ENCODE peak calls at places on chromosomes 16 and 17, in four cellular contexts. X, O, G and N are unnamed samples.

GRCh38 chr16:46765050-46765449 is 16.9 kb upstream of the MYLK3 start:
- DNase-seq in X (no peak), O (no peak), G (no peak), N (no peak)

GRCh38 chr17:77585142-77585860 is 373.2 kb upstream of the TNRC6C start:
- DNase-seq in X (no peak), O (no peak), G (no peak), N (no peak)

GRCh38 chr17:71869293-71869692 is 251.5 kb upstream of the SOX9 start:
- DNase-seq in X (no peak), O (no peak), G (no peak), N (no peak)

GRCh38 chr17:13736915-13737314 is 135.2 kb upstream of the HS3ST3A1 start:
- DNase-seq in X (no peak), O (no peak), G (no peak), N (no peak)

GRCh38 chr17:44642861-44643260 is 13.4 kb upstream of the MEIOC start:
- DNase-seq in X (no peak), O (no peak), G (no peak), N (no peak)

GRCh38 chr17:35725917-35726608 is 5.4 kb upstream of the RASL10B start:
- DNase-seq in X (no peak), O (no peak), G (no peak), N (no peak)

GRCh38 chr17:66889480-66890230 is 54.7 kb downstream of the CACNG5 start:
- DNase-seq in X (no peak), O (no peak), G (no peak), N (no peak)

GRCh38 chr17:42459983-42460300 is 1.3 kb downstream of the ATP6V0A1 start:
- DNase-seq in X (no peak), O (no peak), G (no peak), N (no peak)

GRCh38 chr17:16287563-16288027 is 65.7 kb downstream of the CENPV start:
- DNase-seq in X (peak), O (no peak), G (peak), N (no peak)

GRCh38 chr17:79597996-79598557 is 12.8 kb downstream of the RBFOX3 start:
- DNase-seq in X (no peak), O (no peak), G (no peak), N (no peak)

GRCh38 chr16:54930034-54930938 is at the start of gene IRX5:
- DNase-seq in X (no peak), O (peak), G (no peak), N (peak)

GRCh38 chr17:63946440-63947363 is 14.6 kb upstream of the CD79B start:
- DNase-seq in X (peak), O (peak), G (no peak), N (peak)

GRCh38 chr16:49854227-49855203 is 1.4 kb downstream of the ZNF423 start:
- DNase-seq in X (no peak), O (no peak), G (no peak), N (peak)

GRCh38 chr17:68822752-68823289 is 132.4 kb downstream of the ABCA8 start:
- DNase-seq in X (no peak), O (no peak), G (no peak), N (no peak)

GRCh38 chr17:78991017-78991783 is 11.5 kb upstream of the LGALS3BP start:
- DNase-seq in X (no peak), O (no peak), G (no peak), N (no peak)

GRCh38 chr17:2384439-2385127 is 16.3 kb downstream of the MNT start:
- DNase-seq in X (no peak), O (no peak), G (no peak), N (no peak)

GRCh38 chr16:87550510-87550961 is 51.8 kb upstream of the JPH3 start:
- DNase-seq in X (no peak), O (peak), G (no peak), N (peak)

GRCh38 chr16:12951392-12951791 is 50.0 kb downstream of the SHISA9 start:
- DNase-seq in X (no peak), O (no peak), G (no peak), N (peak)

GRCh38 chr17:42184717-42185496 is at the start of gene HCRT:
- DNase-seq in X (no peak), O (no peak), G (no peak), N (no peak)

GRCh38 chr17:46118969-46119368 is 74.3 kb downstream of the KANSL1 start:
- DNase-seq in X (no peak), O (no peak), G (no peak), N (no peak)

GRCh38 chr16:77660311-77660710 is 62.0 kb upstream of the NUDT7 start:
- DNase-seq in X (peak), O (peak), G (no peak), N (no peak)

GRCh38 chr17:32520737-32521399 is 34.1 kb downstream of the CDK5R1 start:
- DNase-seq in X (no peak), O (no peak), G (no peak), N (no peak)

GRCh38 chr17:42675348-42675983 is 1.3 kb downstream of the PLEKHH3 start:
- DNase-seq in X (no peak), O (peak), G (no peak), N (no peak)

GRCh38 chr17:81557276-81558114 is 5.3 kb upstream of the FAAP100 start:
- DNase-seq in X (no peak), O (no peak), G (no peak), N (no peak)

GRCh38 chr16:85963746-85964370 is 64.9 kb downstream of the IRF8 start:
- DNase-seq in X (no peak), O (no peak), G (no peak), N (no peak)

GRCh38 chr17:8818654-8819330 is 19.6 kb upstream of the MFSD6L start:
- DNase-seq in X (no peak), O (no peak), G (no peak), N (no peak)

GRCh38 chr16:64773638-64774037 is 348.2 kb downstream of the CDH11 start:
- DNase-seq in X (no peak), O (no peak), G (no peak), N (no peak)

GRCh38 chr17:43860927-43861622 is 14.1 kb downstream of the CD300LG start:
- DNase-seq in X (no peak), O (no peak), G (no peak), N (no peak)

GRCh38 chr17:44628234-44629188 is 27.8 kb upstream of the MEIOC start:
- DNase-seq in X (peak), O (peak), G (peak), N (peak)

GRCh38 chr17:45038771-45039634 is 12.4 kb downstream of the DCAKD start:
- DNase-seq in X (no peak), O (no peak), G (no peak), N (no peak)

GRCh38 chr17:50565559-50566350 is 5.2 kb downstream of the CACNA1G start:
- DNase-seq in X (no peak), O (no peak), G (no peak), N (no peak)

GRCh38 chr17:29555840-29556239 is 11.0 kb downstream of the ABHD15 start:
- DNase-seq in X (peak), O (no peak), G (no peak), N (no peak)

GRCh38 chr16:6827272-6827671 is 505.4 kb upstream of the RBFOX1 start:
- DNase-seq in X (no peak), O (no peak), G (no peak), N (no peak)

DNA sequence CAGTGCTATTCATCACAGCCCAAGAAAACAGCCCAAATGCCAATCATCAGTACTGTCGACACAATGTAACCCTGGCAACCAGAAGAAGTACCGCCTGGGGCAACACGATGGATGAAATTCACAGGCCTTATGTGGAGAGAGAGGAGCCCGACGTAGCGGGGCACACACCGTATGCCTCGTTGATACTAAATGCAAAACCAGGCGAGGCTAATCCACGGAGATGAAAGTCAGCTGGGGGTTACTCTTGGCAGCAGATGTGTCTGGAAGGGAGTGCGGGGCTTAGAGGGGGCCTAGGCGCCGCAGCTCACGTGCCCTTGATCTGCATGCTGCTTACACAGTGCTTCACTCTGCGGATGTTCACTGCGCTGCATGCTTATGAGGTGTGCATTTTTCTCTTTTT is 29.8 kb downstream of the ITGAE start:
- DNase-seq in X (no peak), O (no peak), G (no peak), N (no peak)
- TF ChIP-seq ATF3 in X (no peak), O (no peak), G (no peak), N (no peak)

GRCh38 chr16:22728167-22728836 is 85.7 kb upstream of the HS3ST2 start:
- DNase-seq in X (no peak), O (no peak), G (no peak), N (no peak)
- TF ChIP-seq TCF7 in X (no peak), O (no peak), G (no peak), N (no peak)

GRCh38 chr17:7558544-7559306 is at the start of gene TNFSF13:
- DNase-seq in X (no peak), O (no peak), G (no peak), N (no peak)
- TF ChIP-seq ATF3 in X (no peak), O (no peak), G (no peak), N (no peak)

GRCh38 chr16:69166946-69167930 is 19.7 kb upstream of the SNTB2 start:
- DNase-seq in X (no peak), O (no peak), G (no peak), N (no peak)
- TF ChIP-seq TCF7 in X (no peak), O (no peak), G (no peak), N (no peak)

GRCh38 chr17:65684631-65685030 is 123.2 kb upstream of the AXIN2 start:
- DNase-seq in X (no peak), O (no peak), G (no peak), N (no peak)
- TF ChIP-seq ATF3 in X (no peak), O (no peak), G (no peak), N (no peak)